ENCODE peak calls at places on chromosomes 16 and 17, in eight cellular contexts. One of them, this sample, is unnamed.

GRCh38 chr16:72429566-72430160 is 257.7 kb upstream of the PMFBP1 start:
- DNase-seq in fibroblast of the conjunctiva: no peak
- DNase-seq in iPS-NIHi11: no peak
- DNase-seq in WTC11: no peak
- DNase-seq in GM12892: no peak
- DNase-seq in tibial artery: no peak
- DNase-seq in fibroblast of pulmonary artery: no peak
- DNase-seq in hypothalamus: no peak
- DNase-seq in this sample: no peak

GRCh38 chr17:57519199-57519598 is 225.9 kb downstream of the CCDC182 start:
- DNase-seq in fibroblast of the conjunctiva: no peak
- DNase-seq in iPS-NIHi11: peak
- DNase-seq in WTC11: no peak
- DNase-seq in GM12892: no peak
- DNase-seq in tibial artery: no peak
- DNase-seq in fibroblast of pulmonary artery: no peak
- DNase-seq in hypothalamus: no peak
- DNase-seq in this sample: no peak

GRCh38 chr16:85197611-85198566 is 85.6 kb upstream of the CIBAR2 start:
- DNase-seq in fibroblast of the conjunctiva: no peak
- DNase-seq in iPS-NIHi11: no peak
- DNase-seq in WTC11: no peak
- DNase-seq in GM12892: no peak
- DNase-seq in tibial artery: no peak
- DNase-seq in fibroblast of pulmonary artery: no peak
- DNase-seq in hypothalamus: no peak
- DNase-seq in this sample: no peak

GRCh38 chr16:84369105-84369504 is 767 bp downstream of the ATP2C2 start:
- DNase-seq in fibroblast of the conjunctiva: no peak
- DNase-seq in iPS-NIHi11: no peak
- DNase-seq in WTC11: peak
- DNase-seq in GM12892: no peak
- DNase-seq in tibial artery: no peak
- DNase-seq in fibroblast of pulmonary artery: no peak
- DNase-seq in hypothalamus: no peak
- DNase-seq in this sample: no peak

GRCh38 chr16:48162839-48163410 is 7.1 kb upstream of the ABCC12 start:
- DNase-seq in fibroblast of the conjunctiva: no peak
- DNase-seq in iPS-NIHi11: no peak
- DNase-seq in WTC11: no peak
- DNase-seq in GM12892: no peak
- DNase-seq in tibial artery: no peak
- DNase-seq in fibroblast of pulmonary artery: no peak
- DNase-seq in hypothalamus: no peak
- DNase-seq in this sample: no peak

GRCh38 chr16:57325458-57325857 is 33.1 kb upstream of the CCL22 start:
- DNase-seq in fibroblast of the conjunctiva: peak
- DNase-seq in iPS-NIHi11: no peak
- DNase-seq in WTC11: no peak
- DNase-seq in GM12892: no peak
- DNase-seq in tibial artery: no peak
- DNase-seq in fibroblast of pulmonary artery: peak
- DNase-seq in hypothalamus: no peak
- DNase-seq in this sample: no peak

GRCh38 chr16:11639925-11640899 is 28.0 kb upstream of the SNN start:
- DNase-seq in fibroblast of the conjunctiva: peak
- DNase-seq in iPS-NIHi11: peak
- DNase-seq in WTC11: no peak
- DNase-seq in GM12892: no peak
- DNase-seq in tibial artery: peak
- DNase-seq in fibroblast of pulmonary artery: peak
- DNase-seq in hypothalamus: peak
- DNase-seq in this sample: no peak

GRCh38 chr16:88968589-88969280 is 8.3 kb downstream of the CBFA2T3 start:
- DNase-seq in fibroblast of the conjunctiva: no peak
- DNase-seq in iPS-NIHi11: no peak
- DNase-seq in WTC11: no peak
- DNase-seq in GM12892: no peak
- DNase-seq in tibial artery: no peak
- DNase-seq in fibroblast of pulmonary artery: no peak
- DNase-seq in hypothalamus: no peak
- DNase-seq in this sample: no peak

GRCh38 chr16:4320030-4320429 is 4.2 kb downstream of the GLIS2 start:
- DNase-seq in fibroblast of the conjunctiva: no peak
- DNase-seq in iPS-NIHi11: no peak
- DNase-seq in WTC11: no peak
- DNase-seq in GM12892: no peak
- DNase-seq in tibial artery: no peak
- DNase-seq in fibroblast of pulmonary artery: no peak
- DNase-seq in hypothalamus: no peak
- DNase-seq in this sample: no peak

GRCh38 chr16:20191566-20191965 is 117.9 kb upstream of the GPR139 start:
- DNase-seq in fibroblast of the conjunctiva: no peak
- DNase-seq in iPS-NIHi11: no peak
- DNase-seq in WTC11: no peak
- DNase-seq in GM12892: no peak
- DNase-seq in tibial artery: no peak
- DNase-seq in fibroblast of pulmonary artery: no peak
- DNase-seq in hypothalamus: no peak
- DNase-seq in this sample: no peak

GRCh38 chr16:23060458-23061320 is 88.6 kb downstream of the USP31 start:
- DNase-seq in fibroblast of the conjunctiva: peak
- DNase-seq in iPS-NIHi11: peak
- DNase-seq in WTC11: peak
- DNase-seq in GM12892: peak
- DNase-seq in tibial artery: peak
- DNase-seq in fibroblast of pulmonary artery: peak
- DNase-seq in hypothalamus: no peak
- DNase-seq in this sample: peak